ENCODE peak calls at places on chromosomes 7 and 10, in nine cellular contexts. Q is GDM1, V is NCI-H460, K is A549, E is SK-MEL-5, A is NT2/D1, J is neural crest cell, H is neural progenitor cell, M is retina. U is an unnamed sample.

GRCh38 chr7:78433421-78433820 is 634.8 kb downstream of the PHTF2 start:
- DNase-seq in Q (no peak), V (no peak), K (no peak), E (no peak), A (no peak), J (no peak), H (no peak), M (no peak), U (no peak)

GRCh38 chr10:76946268-76946667 is 691.3 kb downstream of the KCNMA1 start:
- DNase-seq in Q (no peak), V (no peak), K (no peak), E (no peak), A (no peak), J (no peak), H (no peak), M (no peak), U (no peak)

GRCh38 chr7:22944506-22944905 is 69.4 kb downstream of the HYCC1 start:
- DNase-seq in Q (no peak), V (no peak), K (no peak), E (no peak), A (no peak), J (no peak), H (no peak), M (no peak), U (no peak)

GRCh38 chr7:130814753-130815152 is 80.7 kb upstream of the KLF14 start:
- DNase-seq in Q (no peak), V (peak; percentile 30), K (peak; percentile 32), E (peak; percentile 89), A (no peak), J (no peak), H (peak; percentile 51), M (no peak), U (no peak)

GRCh38 chr10:77328272-77328816 is 309.3 kb downstream of the KCNMA1 start:
- DNase-seq in Q (no peak), V (peak; percentile 21), K (peak; percentile 35), E (peak; percentile 7), A (no peak), J (peak; percentile 51), H (peak; percentile 80), M (no peak), U (peak; percentile 64)

GRCh38 chr7:92042056-92042737 is 92.1 kb downstream of the CYP51A1 start:
- DNase-seq in Q (no peak), V (no peak), K (peak; percentile 54), E (no peak), A (no peak), J (no peak), H (no peak), M (no peak), U (no peak)

GRCh38 chr7:2843711-2844152 is 376 bp downstream of the GNA12 start:
- DNase-seq in Q (peak; percentile 31), V (no peak), K (peak; percentile 31), E (no peak), A (no peak), J (peak; percentile 16), H (no peak), M (peak; percentile 48), U (no peak)

GRCh38 chr7:103540986-103541385 is 95.0 kb upstream of the SLC26A5 start:
- DNase-seq in Q (no peak), V (no peak), K (no peak), E (no peak), A (no peak), J (no peak), H (no peak), M (no peak), U (no peak)

GRCh38 chr10:102988404-102989314 is 70.6 kb downstream of the CNNM2 start:
- DNase-seq in Q (no peak), V (no peak), K (peak; percentile 86), E (no peak), A (no peak), J (no peak), H (no peak), M (no peak), U (no peak)

GRCh38 chr10:126135939-126136595 is 239.7 kb downstream of the FANK1 start:
- DNase-seq in Q (peak; percentile 46), V (no peak), K (no peak), E (no peak), A (no peak), J (no peak), H (no peak), M (no peak), U (no peak)